ENCODE peak calls at places on chromosomes 6 and 20, in five cellular contexts. R is ovary, F is RWPE1, E is upper lobe of right lung, D is coronary artery. C is an unnamed sample.

GRCh38 chr6:6712258-6712978 is 123.9 kb downstream of the LY86 start:
- DNase-seq in R (no peak), F (peak; percentile 86), E (peak; percentile 72), D (no peak), C (no peak)

GRCh38 chr20:15179426-15180190 is 842.2 kb upstream of the FLRT3 start:
- DNase-seq in R (peak; percentile 48), F (no peak), E (no peak), D (no peak), C (no peak)

GRCh38 chr6:153312633-153313032 is 181.6 kb upstream of the RGS17 start:
- DNase-seq in R (no peak), F (peak; percentile 54), E (peak; percentile 87), D (no peak), C (peak; percentile 9)

GRCh38 chr20:44643596-44644383 is 7.7 kb downstream of the ADA start:
- DNase-seq in R (peak; percentile 58), F (peak; percentile 88), E (peak; percentile 78), D (no peak), C (peak; percentile 59)

GRCh38 chr20:48374986-48375715 is 452.6 kb downstream of the PREX1 start:
- DNase-seq in R (no peak), F (no peak), E (no peak), D (no peak), C (no peak)

GRCh38 chr6:101266063-101266462 is 127.4 kb upstream of the GRIK2 start:
- DNase-seq in R (no peak), F (no peak), E (no peak), D (no peak), C (no peak)

GRCh38 chr6:152136449-152136825 is 329.0 kb downstream of the ESR1 start:
- DNase-seq in R (no peak), F (no peak), E (no peak), D (no peak), C (no peak)

GRCh38 chr6:157280947-157281346 is 42.4 kb downstream of the TMEM242 start:
- DNase-seq in R (no peak), F (no peak), E (no peak), D (no peak), C (no peak)

GRCh38 chr6:53541900-53542299 is 3.0 kb downstream of the GCLC start:
- DNase-seq in R (no peak), F (no peak), E (no peak), D (no peak), C (no peak)

GRCh38 chr6:147321260-147321659 is 117.0 kb downstream of the STXBP5 start:
- DNase-seq in R (no peak), F (no peak), E (no peak), D (no peak), C (no peak)

GRCh38 chr6:18551228-18551627 is 164.1 kb downstream of the RNF144B start:
- DNase-seq in R (no peak), F (peak; percentile 32), E (no peak), D (no peak), C (peak; percentile 27)

GRCh38 chr6:136982928-136983327 is 60.8 kb downstream of the SLC35D3 start:
- DNase-seq in R (no peak), F (no peak), E (no peak), D (no peak), C (no peak)

GRCh38 chr20:2814587-2815051 is at the start of gene C20orf141:
- DNase-seq in R (peak; percentile 58), F (peak; percentile 93), E (no peak), D (peak; percentile 73), C (peak; percentile 94)

GRCh38 chr20:2539341-2539740 is 3.0 kb downstream of the TMC2 start:
- DNase-seq in R (no peak), F (no peak), E (no peak), D (no peak), C (no peak)

GRCh38 chr20:19301142-19301541 is 88.7 kb downstream of the SLC24A3 start:
- DNase-seq in R (no peak), F (no peak), E (no peak), D (no peak), C (no peak)

GRCh38 chr6:24524801-24525200 is 30.0 kb downstream of the ALDH5A1 start:
- DNase-seq in R (no peak), F (peak; percentile 25), E (no peak), D (no peak), C (no peak)

GRCh38 chr6:16623029-16623653 is 138.1 kb downstream of the ATXN1 start:
- DNase-seq in R (no peak), F (no peak), E (no peak), D (no peak), C (no peak)

GRCh38 chr6:38713812-38714211 is 1.3 kb upstream of the DNAH8 start:
- DNase-seq in R (no peak), F (no peak), E (no peak), D (no peak), C (no peak)

GRCh38 chr6:56954389-56955170 is at the start of gene BEND6:
- DNase-seq in R (no peak), F (peak; percentile 50), E (peak; percentile 64), D (peak; percentile 76), C (no peak)

GRCh38 chr6:33420493-33421343 is 853 bp downstream of the SYNGAP1 start:
- DNase-seq in R (no peak), F (no peak), E (no peak), D (no peak), C (no peak)

GRCh38 chr20:49286689-49287551 is 9.1 kb upstream of the ZNFX1 start:
- DNase-seq in R (no peak), F (no peak), E (no peak), D (no peak), C (no peak)

GRCh38 chr6:1363298-1363697 is 26.1 kb upstream of the FOXF2 start:
- DNase-seq in R (no peak), F (no peak), E (no peak), D (no peak), C (no peak)

GRCh38 chr6:74785236-74785635 is 420.6 kb downstream of the COL12A1 start:
- DNase-seq in R (no peak), F (no peak), E (no peak), D (no peak), C (no peak)

GRCh38 chr20:36421641-36422040 is 115.5 kb downstream of the DLGAP4 start:
- DNase-seq in R (no peak), F (no peak), E (no peak), D (no peak), C (no peak)

GRCh38 chr6:50720623-50721022 is 7.3 kb downstream of the TFAP2D start:
- DNase-seq in R (no peak), F (peak; percentile 11), E (no peak), D (no peak), C (no peak)

GRCh38 chr6:56946368-56946767 is 8.5 kb upstream of the BEND6 start:
- DNase-seq in R (no peak), F (no peak), E (no peak), D (no peak), C (no peak)

GRCh38 chr6:90413396-90413795 is 116.8 kb upstream of the BACH2 start:
- DNase-seq in R (no peak), F (no peak), E (no peak), D (no peak), C (no peak)

DNA sequence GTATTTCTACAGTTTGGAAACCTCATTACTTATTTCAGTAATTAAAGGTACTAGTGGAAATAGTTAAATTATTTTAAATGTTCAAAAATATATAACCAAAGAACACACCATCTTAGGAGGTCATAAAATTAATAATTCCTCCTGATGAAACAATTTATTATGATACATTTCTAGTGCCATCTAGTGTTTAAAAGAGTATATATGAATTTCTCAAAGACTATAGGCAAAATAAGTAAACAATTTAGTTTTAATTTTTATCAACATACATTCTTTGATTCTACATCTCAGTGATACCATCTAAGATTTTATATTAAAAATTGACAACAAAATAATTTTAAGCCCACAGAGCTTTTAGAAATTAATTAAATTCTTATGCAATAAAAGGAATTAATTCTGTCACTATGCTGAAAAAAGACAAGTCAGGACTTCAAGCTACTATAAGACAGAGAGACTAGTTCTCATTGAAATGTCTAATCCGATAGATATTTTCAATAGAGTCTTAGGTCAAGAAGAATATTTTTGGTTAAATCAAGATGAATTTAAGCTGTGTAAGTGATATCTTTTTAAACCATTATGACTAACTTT is 107.8 kb upstream of the RNF217 start:
- DNase-seq in R (no peak), F (peak; percentile 18), E (no peak), D (no peak), C (no peak)
- TF ChIP-seq CTCF in R (no peak), F (peak; percentile 37), E (peak; percentile 25), D (no peak), C (no peak)

DNA sequence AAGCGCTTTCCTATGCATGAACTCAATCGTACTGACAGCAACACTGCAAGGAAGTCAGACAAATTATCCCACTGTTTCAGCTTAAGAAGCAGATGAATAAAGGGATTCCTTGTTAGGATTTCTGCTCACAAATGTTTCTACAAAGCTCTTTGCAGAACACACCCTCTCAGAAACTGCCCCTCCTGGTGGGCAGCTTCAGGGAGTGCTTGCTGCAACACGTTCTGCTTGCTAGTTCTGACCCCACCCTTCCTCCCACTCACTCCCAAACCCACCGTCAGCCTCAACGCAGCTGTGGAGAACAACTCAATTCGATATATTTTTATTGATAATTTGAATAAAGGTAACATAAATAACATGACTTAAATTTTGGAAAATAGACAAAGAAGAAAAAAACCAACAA is 250.8 kb upstream of the PRDM1 start:
- DNase-seq in R (no peak), F (peak; percentile 11), E (no peak), D (no peak), C (no peak)
- TF ChIP-seq CTCF in R (no peak), F (no peak), E (peak; percentile 22), D (no peak), C (peak; percentile 48)

GRCh38 chr20:45940053-45940452 is 5.6 kb downstream of the PCIF1 start:
- DNase-seq in R (no peak), F (no peak), E (no peak), D (no peak), C (no peak)
- TF ChIP-seq CTCF in R (no peak), F (no peak), E (no peak), D (no peak), C (no peak)

GRCh38 chr6:116393430-116393829 is 22.7 kb downstream of the DSE start:
- DNase-seq in R (no peak), F (no peak), E (no peak), D (no peak), C (no peak)
- TF ChIP-seq CTCF in R (no peak), F (no peak), E (peak; percentile 12), D (no peak), C (no peak)

GRCh38 chr6:47349931-47350330 is 40.2 kb upstream of the TNFRSF21 start:
- DNase-seq in R (no peak), F (no peak), E (no peak), D (no peak), C (no peak)

GRCh38 chr6:47352966-47353365 is 43.3 kb upstream of the TNFRSF21 start:
- DNase-seq in R (no peak), F (no peak), E (no peak), D (no peak), C (no peak)

GRCh38 chr6:47353822-47354221 is 44.1 kb upstream of the TNFRSF21 start:
- DNase-seq in R (no peak), F (no peak), E (no peak), D (no peak), C (no peak)

GRCh38 chr6:47355496-47355895 is 45.8 kb upstream of the TNFRSF21 start:
- DNase-seq in R (no peak), F (no peak), E (no peak), D (no peak), C (no peak)

DNA sequence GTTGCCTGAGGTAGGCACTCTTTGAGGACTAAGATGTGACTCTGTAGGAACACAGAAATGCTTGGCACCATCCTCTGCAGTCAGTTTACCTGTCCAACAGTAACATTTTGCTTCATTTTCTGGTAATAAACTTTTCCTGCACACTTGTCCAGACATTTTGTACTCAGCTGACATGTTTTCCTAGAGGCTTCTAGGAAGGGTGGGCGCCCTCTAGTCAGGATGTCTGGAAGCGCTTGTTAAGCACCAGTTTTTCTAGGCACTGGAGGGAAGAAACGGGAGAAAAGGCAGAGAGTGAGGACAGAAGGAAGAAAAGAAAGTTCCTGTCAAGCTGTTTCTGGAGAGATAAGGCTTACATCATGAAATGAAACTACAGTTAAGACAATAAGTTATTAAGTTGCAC is 42.5 kb upstream of the TNFRSF21 start:
- DNase-seq in R (no peak), F (no peak), E (no peak), D (no peak), C (no peak)
- TF ChIP-seq CTCF in R (no peak), F (no peak), E (no peak), D (no peak), C (peak; percentile 37)